ENCODE peak calls at places on chromosomes 2 and 18, in nine cellular contexts. J is AG04450, P is psoas muscle, H is NB4, U is pancreas, L is GM20000, B is activated B cell treated with CpG ODN at 0.5 μM for 24 hours, R is neural progenitor cell, C is nephron progenitor cell. O is an unnamed sample.

GRCh38 chr2:101771226-101771906 is 73.9 kb downstream of the MAP4K4 start:
- DNase-seq in J (no peak), U (no peak), L (no peak), P (no peak), R (no peak), C (no peak), H (no peak), B (no peak), O (no peak)

GRCh38 chr2:84906900-84907714 is 1.7 kb downstream of the TMSB10 start:
- DNase-seq in J (no peak), L (peak), R (peak), C (peak), U (no peak), H (peak), B (peak), P (peak), O (peak)

GRCh38 chr18:10304853-10305252 is 149.6 kb upstream of the APCDD1 start:
- DNase-seq in P (peak), C (no peak), L (no peak), H (peak), J (no peak), U (no peak), B (no peak), R (no peak), O (no peak)

GRCh38 chr2:140804682-140805235 is 1326.1 kb downstream of the LRP1B start:
- DNase-seq in U (no peak), R (no peak), J (no peak), B (no peak), L (no peak), P (no peak), C (no peak), H (no peak), O (peak)

GRCh38 chr18:37668971-37669747 is 103.6 kb upstream of the CELF4 start:
- DNase-seq in P (no peak), R (peak), L (no peak), J (no peak), B (no peak), C (peak), U (no peak), H (no peak), O (no peak)

GRCh38 chr18:6476201-6476600 is 61.5 kb upstream of the L3MBTL4 start:
- DNase-seq in B (no peak), J (no peak), U (no peak), P (no peak), C (no peak), L (no peak), R (no peak), H (no peak), O (no peak)

GRCh38 chr18:23433360-23433759 is 19.7 kb upstream of the RIOK3 start:
- DNase-seq in R (no peak), L (no peak), H (no peak), B (no peak), J (no peak), C (no peak), U (no peak), P (no peak), O (no peak)

GRCh38 chr18:48921305-48922202 is 29.2 kb downstream of the SMAD7 start:
- DNase-seq in R (peak), C (no peak), P (no peak), L (no peak), U (no peak), J (no peak), B (no peak), H (no peak), O (no peak)

GRCh38 chr2:88227446-88227845 is 57.3 kb downstream of the THNSL2 start:
- DNase-seq in P (no peak), R (peak), J (no peak), B (no peak), C (peak), H (no peak), L (no peak), U (no peak), O (peak)

GRCh38 chr2:74188018-74188601 is 9.4 kb upstream of the MOB1A start:
- DNase-seq in R (no peak), C (no peak), J (peak), L (no peak), P (peak), B (no peak), H (no peak), U (no peak), O (no peak)

GRCh38 chr2:226881287-226881686 is 45.4 kb downstream of the RHBDD1 start:
- DNase-seq in L (no peak), R (no peak), C (no peak), U (no peak), P (no peak), H (no peak), J (no peak), B (no peak), O (no peak)

GRCh38 chr18:13223341-13224148 is 5.0 kb downstream of the LDLRAD4 start:
- DNase-seq in B (no peak), R (peak), P (peak), C (no peak), H (no peak), J (no peak), L (no peak), U (no peak), O (no peak)

GRCh38 chr18:52992041-52992440 is 652.0 kb downstream of the DCC start:
- DNase-seq in R (peak), H (peak), B (no peak), C (no peak), U (no peak), J (no peak), P (no peak), L (no peak), O (no peak)
- TF ChIP-seq CTCF in R (peak), H (peak), B (no peak), C (peak), U (no peak), J (no peak), P (no peak), L (no peak), O (peak)

GRCh38 chr18:35658112-35658511 is 76.6 kb downstream of the GALNT1 start:
- DNase-seq in P (no peak), C (no peak), H (no peak), R (no peak), U (no peak), B (no peak), L (no peak), J (no peak), O (no peak)

GRCh38 chr18:35662293-35663062 is 80.9 kb downstream of the GALNT1 start:
- DNase-seq in R (no peak), L (peak), C (no peak), U (no peak), B (no peak), P (no peak), J (no peak), H (no peak), O (no peak)

DNA sequence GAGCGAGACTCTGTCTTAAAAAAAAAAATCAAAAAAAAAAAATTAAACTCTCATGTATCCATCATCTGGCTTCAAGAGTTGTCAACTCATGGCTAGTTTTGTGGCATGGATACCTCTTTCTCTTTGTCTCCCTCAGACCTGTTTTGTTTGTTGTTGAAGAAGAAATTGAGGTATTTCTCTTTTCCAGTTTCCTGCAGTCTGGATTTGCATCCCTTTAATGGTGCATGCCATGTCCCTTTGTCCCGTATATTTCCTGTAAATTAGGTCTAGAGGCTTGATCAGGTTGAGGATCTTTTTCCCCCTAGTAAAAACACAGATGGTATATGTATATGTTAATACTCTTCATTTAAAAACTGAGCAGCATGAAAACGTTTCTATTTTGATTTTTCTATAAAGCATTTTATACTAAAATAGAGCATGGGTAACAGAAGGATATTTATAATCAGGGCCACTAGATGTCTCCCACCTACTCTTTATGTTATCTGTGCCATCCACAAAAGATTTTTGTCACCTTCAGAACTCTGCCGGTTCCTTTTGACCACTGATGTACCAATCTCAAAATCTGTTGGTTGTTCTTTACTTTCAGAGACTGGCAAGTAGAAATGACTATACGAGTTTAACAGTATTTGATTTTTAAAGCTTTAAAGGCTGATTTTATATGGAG is 80.1 kb downstream of the GALNT1 start:
- DNase-seq in B (no peak), R (no peak), U (no peak), H (peak), P (no peak), C (no peak), L (peak), J (no peak), O (no peak)
- TF ChIP-seq CTCF in B (no peak), R (peak), U (no peak), H (no peak), P (no peak), C (no peak), L (no peak), J (peak), O (peak)

GRCh38 chr18:22324191-22325131 is 93.3 kb downstream of the CTAGE1 start:
- DNase-seq in R (peak), P (peak), U (peak), H (no peak), B (no peak), C (peak), J (no peak), L (no peak), O (no peak)
- TF ChIP-seq CTCF in R (peak), P (no peak), U (no peak), H (no peak), B (no peak), C (peak), J (peak), L (no peak), O (peak)

GRCh38 chr2:182132605-182133004 is 147.0 kb downstream of the PPP1R1C start:
- DNase-seq in B (no peak), L (no peak), J (no peak), U (no peak), H (no peak), C (no peak), R (no peak), P (no peak), O (no peak)
- TF ChIP-seq CTCF in B (no peak), L (no peak), J (peak), U (no peak), H (no peak), C (no peak), R (peak), P (no peak), O (peak)

GRCh38 chr2:127415593-127416485 is 2.4 kb upstream of the PROC start:
- DNase-seq in P (peak), L (peak), H (peak), R (peak), U (peak), C (peak), B (peak), J (no peak), O (no peak)
- TF ChIP-seq CTCF in P (peak), L (peak), H (peak), R (peak), U (peak), C (peak), B (no peak), J (peak), O (peak)

GRCh38 chr2:133541376-133541775 is 26.9 kb downstream of the NCKAP5 start:
- DNase-seq in C (no peak), J (no peak), P (no peak), H (no peak), U (no peak), R (no peak), L (no peak), B (no peak), O (no peak)

GRCh38 chr2:133541797-133542196 is 26.5 kb downstream of the NCKAP5 start:
- DNase-seq in L (no peak), C (no peak), B (no peak), J (no peak), H (no peak), P (no peak), U (no peak), R (no peak), O (no peak)
- TF ChIP-seq CTCF in L (no peak), C (no peak), B (no peak), J (no peak), H (no peak), P (no peak), U (no peak), R (no peak), O (no peak)

O was measured in retinal pigment epithelial cell.